ENCODE peak calls at places on chromosomes 12 and 14, in eight cellular contexts. C, H, B, A, U, S, K and W are unnamed samples.

GRCh38 chr14:22122227-22123187 is 448.9 kb upstream of the OR4E1 start:
- DNase-seq in C (no peak), H (no peak), B (no peak), A (no peak), U (no peak), S (peak; percentile 47), K (peak; percentile 30), W (peak; percentile 32)

GRCh38 chr12:38417101-38417500 is 100.5 kb downstream of the ALG10B start:
- DNase-seq in C (no peak), H (no peak), B (no peak), A (no peak), U (no peak), S (no peak), K (no peak), W (no peak)

GRCh38 chr14:90576981-90577660 is 180.3 kb downstream of the CALM1 start:
- DNase-seq in C (no peak), H (no peak), B (no peak), A (no peak), U (no peak), S (no peak), K (no peak), W (no peak)

GRCh38 chr12:72330291-72330690 is 58.1 kb downstream of the TRHDE start:
- DNase-seq in C (no peak), H (no peak), B (peak; percentile 58), A (no peak), U (no peak), S (no peak), K (no peak), W (no peak)

GRCh38 chr14:77436042-77436441 is 12.7 kb upstream of the NOXRED1 start:
- DNase-seq in C (no peak), H (no peak), B (no peak), A (no peak), U (no peak), S (no peak), K (no peak), W (no peak)

GRCh38 chr12:54980341-54980740 is 4.2 kb downstream of the TESPA1 start:
- DNase-seq in C (no peak), H (no peak), B (no peak), A (no peak), U (no peak), S (peak; percentile 64), K (no peak), W (peak; percentile 74)

GRCh38 chr12:468671-469389 is 9.1 kb downstream of the B4GALNT3 start:
- DNase-seq in C (no peak), H (peak; percentile 61), B (peak; percentile 85), A (no peak), U (no peak), S (no peak), K (no peak), W (no peak)

GRCh38 chr14:82642425-82642824 is 1108.8 kb upstream of the SEL1L start:
- DNase-seq in C (no peak), H (no peak), B (no peak), A (no peak), U (no peak), S (no peak), K (peak; percentile 4), W (no peak)

GRCh38 chr12:45912774-45913173 is 77.6 kb downstream of the SCAF11 start:
- DNase-seq in C (no peak), H (no peak), B (no peak), A (no peak), U (no peak), S (no peak), K (peak; percentile 12), W (no peak)

GRCh38 chr12:72677187-72677586 is 405.0 kb downstream of the TRHDE start:
- DNase-seq in C (no peak), H (no peak), B (no peak), A (no peak), U (no peak), S (no peak), K (no peak), W (no peak)

GRCh38 chr12:107369679-107370078 is 276.3 kb upstream of the CRY1 start:
- DNase-seq in C (no peak), H (no peak), B (no peak), A (no peak), U (no peak), S (peak; percentile 94), K (peak; percentile 40), W (peak; percentile 53)

GRCh38 chr12:108338915-108339657 is at the start of gene CMKLR1:
- DNase-seq in C (peak; percentile 71), H (no peak), B (no peak), A (no peak), U (no peak), S (no peak), K (no peak), W (no peak)

GRCh38 chr12:54147606-54148005 is 41.2 kb downstream of the SMUG1 start:
- DNase-seq in C (no peak), H (no peak), B (no peak), A (no peak), U (no peak), S (no peak), K (no peak), W (no peak)

GRCh38 chr12:79114896-79115295 is 250.3 kb downstream of the SYT1 start:
- DNase-seq in C (no peak), H (no peak), B (no peak), A (no peak), U (no peak), S (no peak), K (no peak), W (no peak)

GRCh38 chr12:85440273-85440672 is 160.3 kb downstream of the ALX1 start:
- DNase-seq in C (no peak), H (no peak), B (no peak), A (no peak), U (no peak), S (no peak), K (peak; percentile 82), W (no peak)

GRCh38 chr14:51575225-51576111 is 76.2 kb upstream of the FRMD6 start:
- DNase-seq in C (peak; percentile 22), H (no peak), B (no peak), A (no peak), U (no peak), S (no peak), K (no peak), W (no peak)

GRCh38 chr12:65821336-65821735 is 2.9 kb upstream of the HMGA2 start:
- DNase-seq in C (no peak), H (no peak), B (no peak), A (no peak), U (no peak), S (no peak), K (no peak), W (no peak)

DNA sequence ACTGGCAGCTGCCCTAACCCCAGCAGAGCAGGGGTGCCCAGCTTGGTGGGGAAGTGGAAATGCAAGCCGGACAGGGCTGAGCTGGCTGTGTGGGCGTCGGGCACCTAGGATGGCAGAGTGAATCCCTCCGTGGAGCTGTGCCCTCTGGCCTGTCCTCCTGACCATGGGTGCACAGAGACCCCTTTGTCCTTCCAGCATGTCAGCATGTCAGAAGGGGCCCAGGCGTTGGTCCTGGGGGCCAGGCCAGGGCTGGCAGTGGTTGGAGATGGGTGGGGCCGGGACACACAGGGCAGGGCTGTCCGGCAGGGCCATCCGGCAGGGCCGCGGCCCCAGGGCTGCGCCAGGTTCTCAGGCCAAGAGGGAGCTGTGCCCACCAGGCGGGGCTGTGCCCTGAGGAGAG is 8.8 kb upstream of the TEX22 start:
- DNase-seq in C (no peak), H (no peak), B (no peak), A (no peak), U (no peak), S (no peak), K (no peak), W (no peak)
- H3K4me1 ChIP-seq in C (no peaks in the 10 kb centered on the region), H (peaks cover 19% of the 10 kb centered on the region), B (no peaks in the 10 kb centered on the region), A (no peaks in the 10 kb centered on the region), U (no peaks in the 10 kb centered on the region), S (no peaks in the 10 kb centered on the region), K (no peaks in the 10 kb centered on the region), W (no peaks in the 10 kb centered on the region)

GRCh38 chr14:85535316-85535715 is 5.4 kb downstream of the FLRT2 start:
- DNase-seq in C (no peak), H (no peak), B (no peak), A (no peak), U (no peak), S (no peak), K (no peak), W (no peak)
- H3K27ac ChIP-seq in C (no peak overlapping the region), H (peak overlapping the region; percentile 25), B (no peak overlapping the region), A (no peak overlapping the region), U (no peak overlapping the region), S (no peak overlapping the region), K (no peak overlapping the region), W (no peak overlapping the region)

GRCh38 chr12:6554168-6554989 is 1.5 kb downstream of the IFFO1 start:
- DNase-seq in C (peak; percentile 81), H (peak; percentile 79), B (peak; percentile 65), A (peak; percentile 62), U (no peak), S (peak; percentile 83), K (peak; percentile 63), W (peak; percentile 79)
- H3K4me1 ChIP-seq in C (peaks cover 84% of the 10 kb centered on the region), H (peaks cover 73% of the 10 kb centered on the region), B (peaks cover 55% of the 10 kb centered on the region), A (peaks cover 16% of the 10 kb centered on the region), U (peaks cover 45% of the 10 kb centered on the region), S (peaks cover 55% of the 10 kb centered on the region), K (no peaks in the 10 kb centered on the region), W (peaks cover 57% of the 10 kb centered on the region)

DNA sequence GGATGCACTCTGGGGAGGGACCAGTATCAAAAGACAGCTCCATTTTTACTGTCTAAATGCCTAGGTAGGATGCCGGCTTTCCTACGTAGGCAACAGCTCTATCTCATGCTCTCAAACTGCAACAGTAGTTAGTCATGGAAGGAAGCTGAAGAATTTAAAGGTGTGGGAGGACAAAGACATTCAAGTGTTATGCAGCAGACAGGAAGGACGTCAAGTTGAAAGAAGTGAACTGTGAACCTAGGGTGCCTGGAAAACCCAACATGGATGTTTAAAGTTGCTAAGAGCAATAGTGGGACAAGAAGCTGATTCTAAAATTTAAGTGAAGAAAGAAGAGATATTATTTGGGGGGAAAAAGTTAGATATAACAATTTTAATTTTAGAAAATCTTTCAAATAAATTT is 5.9 kb downstream of the SEC23A start:
- DNase-seq in C (no peak), H (no peak), B (peak; percentile 85), A (no peak), U (no peak), S (peak; percentile 50), K (peak; percentile 62), W (peak; percentile 9)
- H3K27ac ChIP-seq in C (peak overlapping the region; percentile 9), H (peak overlapping the region; percentile 36), B (peak overlapping the region; percentile 3), A (no peak overlapping the region), U (no peak overlapping the region), S (peak overlapping the region; percentile 29), K (no peak overlapping the region), W (no peak overlapping the region)